ENCODE peak calls at places on chromosomes 12 and 14, in ten cellular contexts. Q is NCI-H2107; D is Kasumi-1; G is SK-N-SH; I is activated naive CD8-positive, alpha-beta T cell treated with anti-CD3 and anti-CD28 coated beads for 36 hours; V is GM23248; K is memory B cell; F is lung; C is EL; N is NCI-H446. P is an unnamed sample.
A peak's percentile ranks its signal among the peaks of the same experiment; 100 is the strongest.

GRCh38 chr14:100691395-100692025 is 35.2 kb upstream of the DLK1 start:
- DNase-seq in Q (peak; percentile 80), D (no peak), G (peak; percentile 77), I (no peak), V (no peak), K (no peak), F (peak; percentile 69), C (no peak), N (no peak), P (no peak)

GRCh38 chr12:59322473-59322872 is 273.4 kb upstream of the SLC16A7 start:
- DNase-seq in Q (no peak), D (no peak), G (no peak), I (no peak), V (no peak), K (no peak), F (no peak), C (no peak), N (peak; percentile 21), P (no peak)

GRCh38 chr12:26046886-26047285 is 78.0 kb downstream of the BHLHE41 start:
- DNase-seq in Q (no peak), D (no peak), G (no peak), I (no peak), V (no peak), K (no peak), F (no peak), C (no peak), N (no peak), P (no peak)

GRCh38 chr14:100725587-100726387 is 905 bp upstream of the DLK1 start:
- DNase-seq in Q (no peak), D (no peak), G (no peak), I (no peak), V (no peak), K (no peak), F (no peak), C (no peak), N (no peak), P (no peak)

GRCh38 chr12:12792421-12792820 is 7.0 kb downstream of the APOLD1 start:
- DNase-seq in Q (no peak), D (no peak), G (peak; percentile 73), I (no peak), V (no peak), K (no peak), F (no peak), C (no peak), N (no peak), P (no peak)

GRCh38 chr12:50425859-50426258 is 25.2 kb downstream of the LARP4 start:
- DNase-seq in Q (no peak), D (no peak), G (no peak), I (no peak), V (no peak), K (no peak), F (no peak), C (no peak), N (no peak), P (no peak)

GRCh38 chr12:123242083-123242904 is 9.1 kb downstream of the MTRFR start:
- DNase-seq in Q (peak; percentile 55), D (peak; percentile 53), G (no peak), I (no peak), V (no peak), K (no peak), F (no peak), C (no peak), N (no peak), P (peak; percentile 48)

GRCh38 chr14:74650927-74651686 is 39.1 kb upstream of the LTBP2 start:
- DNase-seq in Q (no peak), D (no peak), G (no peak), I (no peak), V (no peak), K (no peak), F (no peak), C (no peak), N (no peak), P (no peak)

GRCh38 chr12:76520348-76520747 is 39.2 kb downstream of the OSBPL8 start:
- DNase-seq in Q (no peak), D (no peak), G (no peak), I (no peak), V (no peak), K (no peak), F (no peak), C (no peak), N (no peak), P (no peak)

GRCh38 chr14:91223028-91223783 is 21.3 kb downstream of the GPR68 start:
- DNase-seq in Q (no peak), D (no peak), G (no peak), I (no peak), V (no peak), K (no peak), F (no peak), C (peak; percentile 16), N (peak; percentile 57), P (no peak)

GRCh38 chr12:44930972-44931600 is 55.0 kb upstream of the NELL2 start:
- DNase-seq in Q (peak; percentile 56), D (peak; percentile 85), G (peak; percentile 34), I (no peak), V (peak; percentile 91), K (peak; percentile 51), F (no peak), C (peak; percentile 43), N (peak; percentile 29), P (no peak)

GRCh38 chr14:71321556-71322315 is 414.5 kb downstream of the PCNX1 start:
- DNase-seq in Q (peak; percentile 90), D (no peak), G (no peak), I (no peak), V (peak; percentile 84), K (no peak), F (no peak), C (peak; percentile 60), N (peak; percentile 31), P (peak; percentile 50)

GRCh38 chr12:16165506-16165905 is 112.0 kb downstream of the SLC15A5 start:
- DNase-seq in Q (peak; percentile 45), D (peak; percentile 29), G (peak; percentile 16), I (no peak), V (peak; percentile 72), K (no peak), F (no peak), C (peak; percentile 30), N (no peak), P (no peak)